ENCODE peak calls at places on chromosomes 6 and 20, in eight cellular contexts. F, Z, E, Q, C, Y, N and V are unnamed samples.

GRCh38 chr6:875012-875411 is 182.1 kb upstream of the EXOC2 start:
- DNase-seq in F (no peak), Z (no peak), E (no peak), Q (no peak), C (no peak), Y (no peak), N (no peak), V (no peak)

GRCh38 chr6:52361347-52361944 is 505 bp upstream of the PAQR8 start:
- DNase-seq in F (peak; percentile 55), Z (no peak), E (peak; percentile 15), Q (peak; percentile 53), C (peak; percentile 51), Y (peak; percentile 60), N (peak; percentile 27), V (no peak)

GRCh38 chr6:148251286-148251685 is 91.4 kb upstream of the SASH1 start:
- DNase-seq in F (no peak), Z (no peak), E (peak; percentile 30), Q (peak; percentile 87), C (peak; percentile 79), Y (no peak), N (no peak), V (no peak)

GRCh38 chr6:110039996-110040383 is 61.9 kb downstream of the GPR6 start:
- DNase-seq in F (peak; percentile 43), Z (no peak), E (no peak), Q (peak; percentile 36), C (peak; percentile 34), Y (no peak), N (peak; percentile 48), V (no peak)

GRCh38 chr6:49939993-49940498 is 23.9 kb downstream of the DEFB114 start:
- DNase-seq in F (no peak), Z (no peak), E (no peak), Q (no peak), C (no peak), Y (no peak), N (no peak), V (no peak)

GRCh38 chr20:419556-420168 is 11.6 kb downstream of the RBCK1 start:
- DNase-seq in F (peak; percentile 25), Z (no peak), E (no peak), Q (no peak), C (no peak), Y (peak; percentile 93), N (no peak), V (peak; percentile 82)

GRCh38 chr6:140541288-140541687 is 1166.8 kb upstream of the CITED2 start:
- DNase-seq in F (no peak), Z (no peak), E (no peak), Q (no peak), C (no peak), Y (no peak), N (no peak), V (no peak)

GRCh38 chr20:13749811-13750210 is 34.9 kb downstream of the ESF1 start:
- DNase-seq in F (no peak), Z (no peak), E (no peak), Q (no peak), C (no peak), Y (no peak), N (no peak), V (no peak)

GRCh38 chr6:41768545-41769308 is 11.0 kb downstream of the FRS3 start:
- DNase-seq in F (no peak), Z (no peak), E (no peak), Q (no peak), C (no peak), Y (no peak), N (no peak), V (no peak)

GRCh38 chr6:144285798-144286502 is 815 bp downstream of the UTRN start:
- DNase-seq in F (peak; percentile 62), Z (peak; percentile 90), E (peak; percentile 50), Q (peak; percentile 54), C (peak; percentile 59), Y (peak; percentile 84), N (peak; percentile 43), V (no peak)

GRCh38 chr6:160428069-160428430 is 79.9 kb downstream of the SLC22A3 start:
- DNase-seq in F (no peak), Z (peak; percentile 82), E (no peak), Q (peak; percentile 57), C (peak; percentile 72), Y (no peak), N (no peak), V (no peak)

GRCh38 chr20:48962976-48963730 is 41.6 kb downstream of the ARFGEF2 start:
- DNase-seq in F (no peak), Z (no peak), E (no peak), Q (no peak), C (peak; percentile 17), Y (no peak), N (no peak), V (no peak)

GRCh38 chr6:42885702-42886101 is 6.3 kb downstream of the RPL7L1 start:
- DNase-seq in F (no peak), Z (no peak), E (no peak), Q (no peak), C (no peak), Y (no peak), N (no peak), V (no peak)

GRCh38 chr20:56968386-56969048 is 297.9 kb downstream of the BMP7 start:
- DNase-seq in F (no peak), Z (no peak), E (no peak), Q (no peak), C (no peak), Y (no peak), N (no peak), V (no peak)

GRCh38 chr6:43334466-43335095 is 26.0 kb upstream of the CRIP3 start:
- DNase-seq in F (no peak), Z (no peak), E (peak; percentile 64), Q (peak; percentile 71), C (peak; percentile 70), Y (no peak), N (no peak), V (peak; percentile 48)

GRCh38 chr6:147117580-147117979 is 86.6 kb upstream of the STXBP5 start:
- DNase-seq in F (no peak), Z (no peak), E (no peak), Q (peak; percentile 66), C (peak; percentile 64), Y (no peak), N (no peak), V (no peak)

GRCh38 chr6:8739454-8739853 is 304.1 kb upstream of the SLC35B3 start:
- DNase-seq in F (no peak), Z (no peak), E (no peak), Q (no peak), C (no peak), Y (no peak), N (no peak), V (no peak)

GRCh38 chr20:11287156-11287555 is 613.4 kb upstream of the JAG1 start:
- DNase-seq in F (no peak), Z (no peak), E (no peak), Q (no peak), C (no peak), Y (no peak), N (no peak), V (no peak)

GRCh38 chr20:9147553-9148024 is 78.7 kb downstream of the PLCB4 start:
- DNase-seq in F (no peak), Z (no peak), E (no peak), Q (peak; percentile 20), C (peak; percentile 27), Y (no peak), N (no peak), V (no peak)

GRCh38 chr20:8534368-8534767 is 402.3 kb downstream of the PLCB1 start:
- DNase-seq in F (no peak), Z (no peak), E (no peak), Q (no peak), C (no peak), Y (no peak), N (no peak), V (no peak)

GRCh38 chr6:116268589-116269293 is 11.0 kb downstream of the TSPYL1 start:
- DNase-seq in F (peak; percentile 49), Z (no peak), E (peak; percentile 65), Q (peak; percentile 90), C (peak; percentile 90), Y (no peak), N (no peak), V (peak; percentile 29)

GRCh38 chr6:68728580-68728979 is 93.5 kb downstream of the ADGRB3 start:
- DNase-seq in F (no peak), Z (no peak), E (no peak), Q (no peak), C (peak; percentile 51), Y (no peak), N (no peak), V (no peak)

GRCh38 chr20:17644451-17644850 is 37.6 kb downstream of the RRBP1 start:
- DNase-seq in F (no peak), Z (peak; percentile 58), E (no peak), Q (no peak), C (no peak), Y (peak; percentile 62), N (no peak), V (no peak)

GRCh38 chr6:53961679-53962370 is 149.4 kb upstream of the MLIP start:
- DNase-seq in F (no peak), Z (no peak), E (no peak), Q (peak; percentile 13), C (no peak), Y (no peak), N (no peak), V (no peak)

GRCh38 chr20:36273414-36274247 is 32.5 kb upstream of the DLGAP4 start:
- DNase-seq in F (peak; percentile 52), Z (no peak), E (no peak), Q (peak; percentile 43), C (peak; percentile 19), Y (no peak), N (no peak), V (no peak)

GRCh38 chr20:36319356-36320260 is 13.5 kb downstream of the DLGAP4 start:
- DNase-seq in F (no peak), Z (peak; percentile 32), E (no peak), Q (no peak), C (no peak), Y (no peak), N (no peak), V (no peak)

GRCh38 chr20:49186535-49187329 is 1.4 kb downstream of the STAU1 start:
- DNase-seq in F (peak; percentile 70), Z (no peak), E (peak; percentile 36), Q (peak; percentile 60), C (peak; percentile 63), Y (peak; percentile 58), N (peak; percentile 69), V (no peak)

GRCh38 chr6:161921602-161922400 is 647.9 kb upstream of the AGPAT4 start:
- DNase-seq in F (no peak), Z (no peak), E (no peak), Q (no peak), C (peak; percentile 29), Y (no peak), N (no peak), V (peak; percentile 28)

GRCh38 chr6:150940951-150941350 is 75.4 kb downstream of the MTHFD1L start:
- DNase-seq in F (no peak), Z (no peak), E (no peak), Q (peak; percentile 77), C (peak; percentile 43), Y (no peak), N (no peak), V (no peak)

GRCh38 chr20:40233401-40233800 is 455.6 kb downstream of the MAFB start:
- DNase-seq in F (no peak), Z (no peak), E (no peak), Q (no peak), C (no peak), Y (no peak), N (no peak), V (no peak)